ENCODE peak calls at places on chromosome 12, in ten cellular contexts. One of them, this sample, is unnamed.

GRCh38 chr12:125683748-125684381 is 618.6 kb downstream of the AACS start:
- DNase-seq in suprapubic skin: no peak
- DNase-seq in H54: no peak
- DNase-seq in heart left ventricle: no peak
- DNase-seq in ovary: no peak
- DNase-seq in transverse colon: peak
- DNase-seq in NB4: peak
- DNase-seq in right lobe of liver: peak
- DNase-seq in A549: no peak
- DNase-seq in testis: peak
- DNase-seq in this sample: peak

GRCh38 chr12:14780851-14781250 is 22.4 kb downstream of the WBP11 start:
- DNase-seq in suprapubic skin: no peak
- DNase-seq in H54: no peak
- DNase-seq in heart left ventricle: no peak
- DNase-seq in ovary: no peak
- DNase-seq in transverse colon: no peak
- DNase-seq in NB4: no peak
- DNase-seq in right lobe of liver: no peak
- DNase-seq in A549: no peak
- DNase-seq in testis: no peak
- DNase-seq in this sample: no peak

GRCh38 chr12:76713130-76713529 is 50.8 kb upstream of the ZDHHC17 start:
- DNase-seq in suprapubic skin: no peak
- DNase-seq in H54: no peak
- DNase-seq in heart left ventricle: no peak
- DNase-seq in ovary: no peak
- DNase-seq in transverse colon: no peak
- DNase-seq in NB4: no peak
- DNase-seq in right lobe of liver: no peak
- DNase-seq in A549: no peak
- DNase-seq in testis: no peak
- DNase-seq in this sample: no peak

GRCh38 chr12:663293-663871 is at the start of gene NINJ2:
- DNase-seq in suprapubic skin: no peak
- DNase-seq in H54: no peak
- DNase-seq in heart left ventricle: peak
- DNase-seq in ovary: no peak
- DNase-seq in transverse colon: no peak
- DNase-seq in NB4: no peak
- DNase-seq in right lobe of liver: no peak
- DNase-seq in A549: no peak
- DNase-seq in testis: peak
- DNase-seq in this sample: no peak

GRCh38 chr12:112963227-112963861 is 15.0 kb upstream of the OAS2 start:
- DNase-seq in suprapubic skin: no peak
- DNase-seq in H54: no peak
- DNase-seq in heart left ventricle: no peak
- DNase-seq in ovary: no peak
- DNase-seq in transverse colon: no peak
- DNase-seq in NB4: no peak
- DNase-seq in right lobe of liver: no peak
- DNase-seq in A549: no peak
- DNase-seq in testis: no peak
- DNase-seq in this sample: no peak

GRCh38 chr12:112524676-112525425 is 106.1 kb downstream of the PTPN11 start:
- DNase-seq in suprapubic skin: no peak
- DNase-seq in H54: peak
- DNase-seq in heart left ventricle: no peak
- DNase-seq in ovary: no peak
- DNase-seq in transverse colon: no peak
- DNase-seq in NB4: peak
- DNase-seq in right lobe of liver: no peak
- DNase-seq in A549: peak
- DNase-seq in testis: no peak
- DNase-seq in this sample: no peak

GRCh38 chr12:127539499-127539898 is 727.5 kb upstream of the TMEM132C start:
- DNase-seq in suprapubic skin: no peak
- DNase-seq in H54: no peak
- DNase-seq in heart left ventricle: no peak
- DNase-seq in ovary: no peak
- DNase-seq in transverse colon: no peak
- DNase-seq in NB4: no peak
- DNase-seq in right lobe of liver: no peak
- DNase-seq in A549: no peak
- DNase-seq in testis: no peak
- DNase-seq in this sample: no peak

GRCh38 chr12:12718853-12719252 is 1.7 kb downstream of the CDKN1B start:
- DNase-seq in suprapubic skin: no peak
- DNase-seq in H54: no peak
- DNase-seq in heart left ventricle: no peak
- DNase-seq in ovary: no peak
- DNase-seq in transverse colon: no peak
- DNase-seq in NB4: peak
- DNase-seq in right lobe of liver: no peak
- DNase-seq in A549: no peak
- DNase-seq in testis: no peak
- DNase-seq in this sample: peak

GRCh38 chr12:49037111-49037946 is 18.8 kb upstream of the PRKAG1 start:
- DNase-seq in suprapubic skin: no peak
- DNase-seq in H54: no peak
- DNase-seq in heart left ventricle: peak
- DNase-seq in ovary: peak
- DNase-seq in transverse colon: peak
- DNase-seq in NB4: no peak
- DNase-seq in right lobe of liver: no peak
- DNase-seq in A549: no peak
- DNase-seq in testis: no peak
- DNase-seq in this sample: no peak

GRCh38 chr12:68980476-68981212 is 47.7 kb upstream of the CPM start:
- DNase-seq in suprapubic skin: no peak
- DNase-seq in H54: no peak
- DNase-seq in heart left ventricle: no peak
- DNase-seq in ovary: no peak
- DNase-seq in transverse colon: no peak
- DNase-seq in NB4: no peak
- DNase-seq in right lobe of liver: no peak
- DNase-seq in A549: no peak
- DNase-seq in testis: no peak
- DNase-seq in this sample: no peak

GRCh38 chr12:108980831-108981618 is 39.8 kb downstream of the SVOP start:
- DNase-seq in suprapubic skin: no peak
- DNase-seq in H54: no peak
- DNase-seq in heart left ventricle: peak
- DNase-seq in ovary: no peak
- DNase-seq in transverse colon: no peak
- DNase-seq in NB4: no peak
- DNase-seq in right lobe of liver: no peak
- DNase-seq in A549: no peak
- DNase-seq in testis: no peak
- DNase-seq in this sample: no peak

GRCh38 chr12:118589162-118589561 is 212.8 kb downstream of the SUDS3 start:
- DNase-seq in suprapubic skin: no peak
- DNase-seq in H54: no peak
- DNase-seq in heart left ventricle: no peak
- DNase-seq in ovary: no peak
- DNase-seq in transverse colon: no peak
- DNase-seq in NB4: no peak
- DNase-seq in right lobe of liver: no peak
- DNase-seq in A549: no peak
- DNase-seq in testis: no peak
- DNase-seq in this sample: no peak

GRCh38 chr12:83818888-83819287 is 1093.7 kb downstream of the SLC6A15 start:
- DNase-seq in suprapubic skin: no peak
- DNase-seq in H54: no peak
- DNase-seq in heart left ventricle: peak
- DNase-seq in ovary: no peak
- DNase-seq in transverse colon: no peak
- DNase-seq in NB4: no peak
- DNase-seq in right lobe of liver: no peak
- DNase-seq in A549: no peak
- DNase-seq in testis: no peak
- DNase-seq in this sample: no peak

GRCh38 chr12:85065816-85066482 is 29.8 kb downstream of the LRRIQ1 start:
- DNase-seq in suprapubic skin: no peak
- DNase-seq in H54: no peak
- DNase-seq in heart left ventricle: no peak
- DNase-seq in ovary: no peak
- DNase-seq in transverse colon: no peak
- DNase-seq in NB4: no peak
- DNase-seq in right lobe of liver: no peak
- DNase-seq in A549: no peak
- DNase-seq in testis: no peak
- DNase-seq in this sample: no peak

DNA sequence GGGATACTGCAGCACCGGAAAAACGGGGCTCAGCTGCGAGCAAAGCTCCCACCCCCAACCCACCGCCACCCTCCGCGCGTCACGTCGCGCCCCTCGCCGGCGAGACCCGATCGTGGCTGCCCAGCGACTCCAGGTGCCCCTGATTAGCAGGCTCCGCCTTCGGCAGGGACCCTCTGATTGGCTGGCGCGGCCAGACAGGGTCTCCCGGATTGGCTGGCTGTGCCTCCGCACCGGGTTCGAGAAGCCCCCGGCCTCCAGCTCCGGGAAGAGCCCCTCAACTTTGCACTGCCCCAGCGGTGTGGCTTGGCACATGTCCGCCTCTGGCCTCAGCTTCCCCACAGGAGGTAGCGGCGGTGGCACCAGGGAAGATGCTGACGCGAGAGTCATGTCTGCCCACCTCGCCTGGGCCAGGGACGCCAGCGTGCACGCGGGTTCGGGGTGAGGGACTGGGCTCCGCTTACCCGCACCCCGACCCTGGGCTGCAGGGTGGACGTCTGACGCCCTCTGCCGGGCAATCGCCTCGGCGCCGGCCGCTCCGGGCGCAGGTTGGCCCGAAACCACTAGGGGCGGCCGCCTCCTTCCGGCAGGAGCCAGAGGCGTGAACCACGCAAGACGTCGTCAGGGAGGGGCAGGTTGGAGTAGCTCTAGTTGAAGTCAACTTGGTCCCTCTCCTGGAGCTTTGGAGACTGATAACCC is 496 bp upstream of the RHOF start:
- DNase-seq in suprapubic skin: peak
- DNase-seq in H54: no peak
- DNase-seq in heart left ventricle: peak
- DNase-seq in ovary: peak
- DNase-seq in transverse colon: peak
- DNase-seq in NB4: peak
- DNase-seq in right lobe of liver: peak
- DNase-seq in A549: peak
- DNase-seq in testis: peak
- DNase-seq in this sample: peak
- TF ChIP-seq POLR2A in suprapubic skin: no peak
- TF ChIP-seq POLR2A in H54: peak
- TF ChIP-seq POLR2A in heart left ventricle: no peak
- TF ChIP-seq POLR2A in ovary: peak
- TF ChIP-seq POLR2A in transverse colon: peak
- TF ChIP-seq POLR2A in NB4: peak
- TF ChIP-seq POLR2A in right lobe of liver: peak
- TF ChIP-seq POLR2A in A549: no peak
- TF ChIP-seq POLR2A in testis: no peak
- TF ChIP-seq POLR2A in this sample: no peak

GRCh38 chr12:121839106-121839992 is 19.3 kb downstream of the HPD start:
- DNase-seq in suprapubic skin: peak
- DNase-seq in H54: peak
- DNase-seq in heart left ventricle: peak
- DNase-seq in ovary: peak
- DNase-seq in transverse colon: peak
- DNase-seq in NB4: peak
- DNase-seq in right lobe of liver: peak
- DNase-seq in A549: peak
- DNase-seq in testis: peak
- DNase-seq in this sample: peak
- TF ChIP-seq POLR2A in suprapubic skin: no peak
- TF ChIP-seq POLR2A in H54: peak
- TF ChIP-seq POLR2A in heart left ventricle: no peak
- TF ChIP-seq POLR2A in ovary: peak
- TF ChIP-seq POLR2A in transverse colon: peak
- TF ChIP-seq POLR2A in NB4: peak
- TF ChIP-seq POLR2A in right lobe of liver: peak
- TF ChIP-seq POLR2A in A549: peak
- TF ChIP-seq POLR2A in testis: no peak
- TF ChIP-seq POLR2A in this sample: peak

GRCh38 chr12:32617549-32617948 is 61.6 kb upstream of the DNM1L start:
- DNase-seq in suprapubic skin: no peak
- DNase-seq in H54: no peak
- DNase-seq in heart left ventricle: no peak
- DNase-seq in ovary: no peak
- DNase-seq in transverse colon: no peak
- DNase-seq in NB4: no peak
- DNase-seq in right lobe of liver: no peak
- DNase-seq in A549: no peak
- DNase-seq in testis: no peak
- DNase-seq in this sample: no peak
- TF ChIP-seq POLR2A in suprapubic skin: no peak
- TF ChIP-seq POLR2A in H54: no peak
- TF ChIP-seq POLR2A in heart left ventricle: no peak
- TF ChIP-seq POLR2A in ovary: no peak
- TF ChIP-seq POLR2A in transverse colon: no peak
- TF ChIP-seq POLR2A in NB4: no peak
- TF ChIP-seq POLR2A in right lobe of liver: no peak
- TF ChIP-seq POLR2A in A549: no peak
- TF ChIP-seq POLR2A in testis: no peak
- TF ChIP-seq POLR2A in this sample: no peak

GRCh38 chr12:53123578-53124351 is 20.5 kb downstream of the SOAT2 start:
- DNase-seq in suprapubic skin: peak
- DNase-seq in H54: peak
- DNase-seq in heart left ventricle: no peak
- DNase-seq in ovary: no peak
- DNase-seq in transverse colon: no peak
- DNase-seq in NB4: no peak
- DNase-seq in right lobe of liver: no peak
- DNase-seq in A549: peak
- DNase-seq in testis: no peak
- DNase-seq in this sample: no peak

GRCh38 chr12:53122961-53123468 is 19.7 kb downstream of the SOAT2 start:
- DNase-seq in suprapubic skin: peak
- DNase-seq in H54: peak
- DNase-seq in heart left ventricle: no peak
- DNase-seq in ovary: no peak
- DNase-seq in transverse colon: no peak
- DNase-seq in NB4: no peak
- DNase-seq in right lobe of liver: no peak
- DNase-seq in A549: no peak
- DNase-seq in testis: no peak
- DNase-seq in this sample: no peak

GRCh38 chr12:53118771-53119300 is 15.6 kb downstream of the SOAT2 start:
- DNase-seq in suprapubic skin: peak
- DNase-seq in H54: no peak
- DNase-seq in heart left ventricle: no peak
- DNase-seq in ovary: no peak
- DNase-seq in transverse colon: no peak
- DNase-seq in NB4: no peak
- DNase-seq in right lobe of liver: no peak
- DNase-seq in A549: no peak
- DNase-seq in testis: no peak
- DNase-seq in this sample: no peak

GRCh38 chr12:53124352-53124723 is 21.1 kb downstream of the SOAT2 start:
- DNase-seq in suprapubic skin: no peak
- DNase-seq in H54: no peak
- DNase-seq in heart left ventricle: no peak
- DNase-seq in ovary: no peak
- DNase-seq in transverse colon: no peak
- DNase-seq in NB4: no peak
- DNase-seq in right lobe of liver: no peak
- DNase-seq in A549: no peak
- DNase-seq in testis: no peak
- DNase-seq in this sample: no peak

GRCh38 chr12:53120685-53121525 is 17.6 kb downstream of the SOAT2 start:
- DNase-seq in suprapubic skin: peak
- DNase-seq in H54: no peak
- DNase-seq in heart left ventricle: no peak
- DNase-seq in ovary: no peak
- DNase-seq in transverse colon: no peak
- DNase-seq in NB4: no peak
- DNase-seq in right lobe of liver: no peak
- DNase-seq in A549: no peak
- DNase-seq in testis: no peak
- DNase-seq in this sample: no peak
- TF ChIP-seq POLR2A in suprapubic skin: no peak
- TF ChIP-seq POLR2A in H54: no peak
- TF ChIP-seq POLR2A in heart left ventricle: no peak
- TF ChIP-seq POLR2A in ovary: no peak
- TF ChIP-seq POLR2A in transverse colon: no peak
- TF ChIP-seq POLR2A in NB4: no peak
- TF ChIP-seq POLR2A in right lobe of liver: no peak
- TF ChIP-seq POLR2A in A549: no peak
- TF ChIP-seq POLR2A in testis: no peak
- TF ChIP-seq POLR2A in this sample: no peak